ENCODE peak calls at places on chromosomes 11 and 22, in six cellular contexts. One of them, this sample, is unnamed.

GRCh38 chr11:72373163-72373562 is 61.2 kb downstream of the CLPB start:
- DNase-seq in GM04504: no peak
- DNase-seq in neuronal stem cell: no peak
- DNase-seq in activated CD4-positive, alpha-beta T cell treated with anti-CD3 and anti-CD28 coated beads, Interleukin-2, amount 50 U/mL, for 1 hour: no peak
- DNase-seq in colonic mucosa: no peak
- DNase-seq in stimulated activated naive CD8-positive, alpha-beta T cell treated with anti-CD3 and anti-CD28 coated beads, Interleukin-15, amount 100 ng/mL, for 72 hours: no peak
- DNase-seq in this sample: no peak

GRCh38 chr11:61735391-61735790 is 17.0 kb upstream of the MYRF start:
- DNase-seq in neuronal stem cell: no peak
- DNase-seq in stimulated activated naive CD8-positive, alpha-beta T cell treated with anti-CD3 and anti-CD28 coated beads, Interleukin-15, amount 100 ng/mL, for 72 hours: no peak
- DNase-seq in GM04504: no peak
- DNase-seq in colonic mucosa: no peak
- DNase-seq in activated CD4-positive, alpha-beta T cell treated with anti-CD3 and anti-CD28 coated beads, Interleukin-2, amount 50 U/mL, for 1 hour: no peak
- DNase-seq in this sample: no peak

GRCh38 chr22:32926600-32926999 is 125.1 kb downstream of the TIMP3 start:
- DNase-seq in stimulated activated naive CD8-positive, alpha-beta T cell treated with anti-CD3 and anti-CD28 coated beads, Interleukin-15, amount 100 ng/mL, for 72 hours: no peak
- DNase-seq in GM04504: peak
- DNase-seq in activated CD4-positive, alpha-beta T cell treated with anti-CD3 and anti-CD28 coated beads, Interleukin-2, amount 50 U/mL, for 1 hour: no peak
- DNase-seq in neuronal stem cell: no peak
- DNase-seq in colonic mucosa: no peak
- DNase-seq in this sample: peak

GRCh38 chr11:70630816-70631623 is 232.7 kb downstream of the CTTN start:
- DNase-seq in colonic mucosa: no peak
- DNase-seq in activated CD4-positive, alpha-beta T cell treated with anti-CD3 and anti-CD28 coated beads, Interleukin-2, amount 50 U/mL, for 1 hour: no peak
- DNase-seq in GM04504: no peak
- DNase-seq in stimulated activated naive CD8-positive, alpha-beta T cell treated with anti-CD3 and anti-CD28 coated beads, Interleukin-15, amount 100 ng/mL, for 72 hours: no peak
- DNase-seq in neuronal stem cell: no peak
- DNase-seq in this sample: no peak

GRCh38 chr22:17381237-17381913 is 12.1 kb downstream of the CECR2 start:
- DNase-seq in neuronal stem cell: no peak
- DNase-seq in colonic mucosa: no peak
- DNase-seq in stimulated activated naive CD8-positive, alpha-beta T cell treated with anti-CD3 and anti-CD28 coated beads, Interleukin-15, amount 100 ng/mL, for 72 hours: no peak
- DNase-seq in activated CD4-positive, alpha-beta T cell treated with anti-CD3 and anti-CD28 coated beads, Interleukin-2, amount 50 U/mL, for 1 hour: no peak
- DNase-seq in GM04504: no peak
- DNase-seq in this sample: no peak

GRCh38 chr11:83070878-83071640 is 638 bp downstream of the RAB30 start:
- DNase-seq in GM04504: no peak
- DNase-seq in colonic mucosa: peak
- DNase-seq in activated CD4-positive, alpha-beta T cell treated with anti-CD3 and anti-CD28 coated beads, Interleukin-2, amount 50 U/mL, for 1 hour: no peak
- DNase-seq in neuronal stem cell: peak
- DNase-seq in stimulated activated naive CD8-positive, alpha-beta T cell treated with anti-CD3 and anti-CD28 coated beads, Interleukin-15, amount 100 ng/mL, for 72 hours: peak
- DNase-seq in this sample: peak

GRCh38 chr11:132125855-132126841 is 755.7 kb downstream of the NTM start:
- DNase-seq in activated CD4-positive, alpha-beta T cell treated with anti-CD3 and anti-CD28 coated beads, Interleukin-2, amount 50 U/mL, for 1 hour: no peak
- DNase-seq in neuronal stem cell: peak
- DNase-seq in colonic mucosa: no peak
- DNase-seq in stimulated activated naive CD8-positive, alpha-beta T cell treated with anti-CD3 and anti-CD28 coated beads, Interleukin-15, amount 100 ng/mL, for 72 hours: no peak
- DNase-seq in GM04504: no peak
- DNase-seq in this sample: no peak

GRCh38 chr22:28018461-28018927 is 99.4 kb upstream of the PITPNB start:
- DNase-seq in stimulated activated naive CD8-positive, alpha-beta T cell treated with anti-CD3 and anti-CD28 coated beads, Interleukin-15, amount 100 ng/mL, for 72 hours: no peak
- DNase-seq in neuronal stem cell: no peak
- DNase-seq in GM04504: no peak
- DNase-seq in activated CD4-positive, alpha-beta T cell treated with anti-CD3 and anti-CD28 coated beads, Interleukin-2, amount 50 U/mL, for 1 hour: no peak
- DNase-seq in colonic mucosa: no peak
- DNase-seq in this sample: no peak

GRCh38 chr11:108115495-108116140 is 5.7 kb upstream of the ACAT1 start:
- DNase-seq in GM04504: peak
- DNase-seq in activated CD4-positive, alpha-beta T cell treated with anti-CD3 and anti-CD28 coated beads, Interleukin-2, amount 50 U/mL, for 1 hour: no peak
- DNase-seq in stimulated activated naive CD8-positive, alpha-beta T cell treated with anti-CD3 and anti-CD28 coated beads, Interleukin-15, amount 100 ng/mL, for 72 hours: no peak
- DNase-seq in neuronal stem cell: peak
- DNase-seq in colonic mucosa: peak
- DNase-seq in this sample: no peak

GRCh38 chr11:102794382-102794781 is 3.6 kb downstream of the MMP1 start:
- DNase-seq in GM04504: no peak
- DNase-seq in activated CD4-positive, alpha-beta T cell treated with anti-CD3 and anti-CD28 coated beads, Interleukin-2, amount 50 U/mL, for 1 hour: no peak
- DNase-seq in neuronal stem cell: no peak
- DNase-seq in colonic mucosa: no peak
- DNase-seq in stimulated activated naive CD8-positive, alpha-beta T cell treated with anti-CD3 and anti-CD28 coated beads, Interleukin-15, amount 100 ng/mL, for 72 hours: peak
- DNase-seq in this sample: no peak

GRCh38 chr22:39229688-39230260 is 15.0 kb downstream of the PDGFB start:
- DNase-seq in activated CD4-positive, alpha-beta T cell treated with anti-CD3 and anti-CD28 coated beads, Interleukin-2, amount 50 U/mL, for 1 hour: no peak
- DNase-seq in GM04504: no peak
- DNase-seq in neuronal stem cell: no peak
- DNase-seq in stimulated activated naive CD8-positive, alpha-beta T cell treated with anti-CD3 and anti-CD28 coated beads, Interleukin-15, amount 100 ng/mL, for 72 hours: no peak
- DNase-seq in colonic mucosa: no peak
- DNase-seq in this sample: no peak

GRCh38 chr11:3049430-3050243 is 7.6 kb downstream of the CARS1 start:
- DNase-seq in activated CD4-positive, alpha-beta T cell treated with anti-CD3 and anti-CD28 coated beads, Interleukin-2, amount 50 U/mL, for 1 hour: peak
- DNase-seq in stimulated activated naive CD8-positive, alpha-beta T cell treated with anti-CD3 and anti-CD28 coated beads, Interleukin-15, amount 100 ng/mL, for 72 hours: no peak
- DNase-seq in colonic mucosa: peak
- DNase-seq in neuronal stem cell: no peak
- DNase-seq in GM04504: peak
- DNase-seq in this sample: peak

GRCh38 chr11:128708660-128709059 is 14.8 kb downstream of the FLI1 start:
- DNase-seq in GM04504: no peak
- DNase-seq in stimulated activated naive CD8-positive, alpha-beta T cell treated with anti-CD3 and anti-CD28 coated beads, Interleukin-15, amount 100 ng/mL, for 72 hours: no peak
- DNase-seq in activated CD4-positive, alpha-beta T cell treated with anti-CD3 and anti-CD28 coated beads, Interleukin-2, amount 50 U/mL, for 1 hour: no peak
- DNase-seq in neuronal stem cell: no peak
- DNase-seq in colonic mucosa: no peak
- DNase-seq in this sample: no peak

GRCh38 chr11:72744474-72744873 is 7.7 kb downstream of the ARAP1 start:
- DNase-seq in stimulated activated naive CD8-positive, alpha-beta T cell treated with anti-CD3 and anti-CD28 coated beads, Interleukin-15, amount 100 ng/mL, for 72 hours: no peak
- DNase-seq in GM04504: no peak
- DNase-seq in colonic mucosa: no peak
- DNase-seq in neuronal stem cell: no peak
- DNase-seq in activated CD4-positive, alpha-beta T cell treated with anti-CD3 and anti-CD28 coated beads, Interleukin-2, amount 50 U/mL, for 1 hour: no peak
- DNase-seq in this sample: no peak

GRCh38 chr11:73317373-73317772 is 9.3 kb downstream of the ARHGEF17 start:
- DNase-seq in GM04504: no peak
- DNase-seq in neuronal stem cell: no peak
- DNase-seq in colonic mucosa: peak
- DNase-seq in stimulated activated naive CD8-positive, alpha-beta T cell treated with anti-CD3 and anti-CD28 coated beads, Interleukin-15, amount 100 ng/mL, for 72 hours: no peak
- DNase-seq in activated CD4-positive, alpha-beta T cell treated with anti-CD3 and anti-CD28 coated beads, Interleukin-2, amount 50 U/mL, for 1 hour: no peak
- DNase-seq in this sample: no peak

GRCh38 chr22:29032014-29032475 is 29.6 kb downstream of the C22orf31 start:
- DNase-seq in GM04504: no peak
- DNase-seq in activated CD4-positive, alpha-beta T cell treated with anti-CD3 and anti-CD28 coated beads, Interleukin-2, amount 50 U/mL, for 1 hour: no peak
- DNase-seq in colonic mucosa: no peak
- DNase-seq in stimulated activated naive CD8-positive, alpha-beta T cell treated with anti-CD3 and anti-CD28 coated beads, Interleukin-15, amount 100 ng/mL, for 72 hours: no peak
- DNase-seq in neuronal stem cell: no peak
- DNase-seq in this sample: no peak

GRCh38 chr11:62889484-62890437 is 9.1 kb downstream of the SLC3A2 start:
- DNase-seq in GM04504: no peak
- DNase-seq in activated CD4-positive, alpha-beta T cell treated with anti-CD3 and anti-CD28 coated beads, Interleukin-2, amount 50 U/mL, for 1 hour: no peak
- DNase-seq in stimulated activated naive CD8-positive, alpha-beta T cell treated with anti-CD3 and anti-CD28 coated beads, Interleukin-15, amount 100 ng/mL, for 72 hours: no peak
- DNase-seq in colonic mucosa: peak
- DNase-seq in neuronal stem cell: no peak
- DNase-seq in this sample: no peak

GRCh38 chr22:24051568-24051967 is 40.5 kb downstream of the CABIN1 start:
- DNase-seq in GM04504: no peak
- DNase-seq in neuronal stem cell: no peak
- DNase-seq in stimulated activated naive CD8-positive, alpha-beta T cell treated with anti-CD3 and anti-CD28 coated beads, Interleukin-15, amount 100 ng/mL, for 72 hours: no peak
- DNase-seq in activated CD4-positive, alpha-beta T cell treated with anti-CD3 and anti-CD28 coated beads, Interleukin-2, amount 50 U/mL, for 1 hour: no peak
- DNase-seq in colonic mucosa: no peak
- DNase-seq in this sample: no peak

GRCh38 chr11:65492637-65493366 is 6.0 kb upstream of the MALAT1 start:
- DNase-seq in GM04504: no peak
- DNase-seq in activated CD4-positive, alpha-beta T cell treated with anti-CD3 and anti-CD28 coated beads, Interleukin-2, amount 50 U/mL, for 1 hour: no peak
- DNase-seq in neuronal stem cell: no peak
- DNase-seq in stimulated activated naive CD8-positive, alpha-beta T cell treated with anti-CD3 and anti-CD28 coated beads, Interleukin-15, amount 100 ng/mL, for 72 hours: no peak
- DNase-seq in colonic mucosa: peak
- DNase-seq in this sample: no peak

GRCh38 chr22:34111210-34111824 is 191.0 kb upstream of the LARGE1 start:
- DNase-seq in GM04504: peak
- DNase-seq in colonic mucosa: peak
- DNase-seq in neuronal stem cell: peak
- DNase-seq in stimulated activated naive CD8-positive, alpha-beta T cell treated with anti-CD3 and anti-CD28 coated beads, Interleukin-15, amount 100 ng/mL, for 72 hours: peak
- DNase-seq in activated CD4-positive, alpha-beta T cell treated with anti-CD3 and anti-CD28 coated beads, Interleukin-2, amount 50 U/mL, for 1 hour: no peak
- DNase-seq in this sample: no peak

GRCh38 chr11:120710354-120711187 is 199.0 kb downstream of the GRIK4 start:
- DNase-seq in stimulated activated naive CD8-positive, alpha-beta T cell treated with anti-CD3 and anti-CD28 coated beads, Interleukin-15, amount 100 ng/mL, for 72 hours: no peak
- DNase-seq in neuronal stem cell: peak
- DNase-seq in GM04504: peak
- DNase-seq in activated CD4-positive, alpha-beta T cell treated with anti-CD3 and anti-CD28 coated beads, Interleukin-2, amount 50 U/mL, for 1 hour: no peak
- DNase-seq in colonic mucosa: peak
- DNase-seq in this sample: peak

GRCh38 chr11:108368134-108368533 is 99.2 kb downstream of the C11orf65 start:
- DNase-seq in activated CD4-positive, alpha-beta T cell treated with anti-CD3 and anti-CD28 coated beads, Interleukin-2, amount 50 U/mL, for 1 hour: no peak
- DNase-seq in stimulated activated naive CD8-positive, alpha-beta T cell treated with anti-CD3 and anti-CD28 coated beads, Interleukin-15, amount 100 ng/mL, for 72 hours: no peak
- DNase-seq in neuronal stem cell: no peak
- DNase-seq in GM04504: no peak
- DNase-seq in colonic mucosa: no peak
- DNase-seq in this sample: no peak

GRCh38 chr11:88555829-88556202 is 218.3 kb upstream of the CTSC start:
- DNase-seq in GM04504: peak
- DNase-seq in neuronal stem cell: no peak
- DNase-seq in stimulated activated naive CD8-positive, alpha-beta T cell treated with anti-CD3 and anti-CD28 coated beads, Interleukin-15, amount 100 ng/mL, for 72 hours: no peak
- DNase-seq in activated CD4-positive, alpha-beta T cell treated with anti-CD3 and anti-CD28 coated beads, Interleukin-2, amount 50 U/mL, for 1 hour: no peak
- DNase-seq in colonic mucosa: no peak
- DNase-seq in this sample: no peak

GRCh38 chr22:35690001-35690400 is 27.7 kb upstream of the APOL5 start:
- DNase-seq in activated CD4-positive, alpha-beta T cell treated with anti-CD3 and anti-CD28 coated beads, Interleukin-2, amount 50 U/mL, for 1 hour: no peak
- DNase-seq in stimulated activated naive CD8-positive, alpha-beta T cell treated with anti-CD3 and anti-CD28 coated beads, Interleukin-15, amount 100 ng/mL, for 72 hours: no peak
- DNase-seq in neuronal stem cell: no peak
- DNase-seq in GM04504: no peak
- DNase-seq in colonic mucosa: no peak
- DNase-seq in this sample: no peak